ENCODE peak calls at places on chromosomes 11 and 22, in five cellular contexts. I is lower leg skin, F is fibroblast of the aortic adventitia, V is lower lobe of right lung, C is BE2C. J is an unnamed sample.
A peak's percentile ranks its signal among the peaks of the same experiment; 100 is the strongest.

GRCh38 chr11:123560001-123560400 is 94.4 kb downstream of the SCN3B start:
- DNase-seq in I (no peak), F (peak; percentile 83), V (no peak), C (peak; percentile 74), J (no peak)

GRCh38 chr22:49880281-49880680 is 26.6 kb downstream of the ZBED4 start:
- DNase-seq in I (no peak), F (no peak), V (no peak), C (no peak), J (no peak)

GRCh38 chr11:92383430-92383829 is 158.8 kb downstream of the FAT3 start:
- DNase-seq in I (no peak), F (peak; percentile 30), V (no peak), C (no peak), J (no peak)

GRCh38 chr11:46413755-46414465 is 22.3 kb upstream of the CHRM4 start:
- DNase-seq in I (no peak), F (no peak), V (no peak), C (no peak), J (no peak)

GRCh38 chr11:69465236-69466000 is 16.0 kb upstream of the LINC01488 start:
- DNase-seq in I (no peak), F (no peak), V (peak; percentile 38), C (peak; percentile 51), J (no peak)

GRCh38 chr11:94423467-94423866 is 22.2 kb upstream of the GPR83 start:
- DNase-seq in I (no peak), F (no peak), V (no peak), C (no peak), J (no peak)

GRCh38 chr11:119594639-119595249 is 134.3 kb downstream of the NECTIN1 start:
- DNase-seq in I (no peak), F (peak; percentile 90), V (no peak), C (no peak), J (no peak)

GRCh38 chr11:830295-831131 is 2.2 kb upstream of the CD151 start:
- DNase-seq in I (no peak), F (peak; percentile 40), V (peak; percentile 87), C (peak; percentile 81), J (peak; percentile 66)

GRCh38 chr11:81907996-81908395 is 825.7 kb downstream of the FAM181B start:
- DNase-seq in I (no peak), F (peak; percentile 4), V (no peak), C (no peak), J (no peak)

GRCh38 chr11:87804176-87804575 is 371.1 kb downstream of the RAB38 start:
- DNase-seq in I (no peak), F (no peak), V (no peak), C (no peak), J (no peak)

GRCh38 chr11:44592125-44592643 is 26.7 kb downstream of the CD82 start:
- DNase-seq in I (peak; percentile 91), F (peak; percentile 91), V (no peak), C (no peak), J (no peak)

GRCh38 chr11:35322321-35322979 is 96.9 kb downstream of the SLC1A2 start:
- DNase-seq in I (no peak), F (no peak), V (no peak), C (no peak), J (no peak)

GRCh38 chr11:87038235-87038960 is 664 bp downstream of the TMEM135 start:
- DNase-seq in I (no peak), F (no peak), V (no peak), C (no peak), J (no peak)

GRCh38 chr11:17954395-17955252 is 58.2 kb downstream of the SERGEF start:
- DNase-seq in I (no peak), F (peak; percentile 29), V (no peak), C (no peak), J (no peak)

GRCh38 chr22:27930246-27931060 is 11.4 kb upstream of the PITPNB start:
- DNase-seq in I (no peak), F (no peak), V (no peak), C (no peak), J (no peak)

DNA sequence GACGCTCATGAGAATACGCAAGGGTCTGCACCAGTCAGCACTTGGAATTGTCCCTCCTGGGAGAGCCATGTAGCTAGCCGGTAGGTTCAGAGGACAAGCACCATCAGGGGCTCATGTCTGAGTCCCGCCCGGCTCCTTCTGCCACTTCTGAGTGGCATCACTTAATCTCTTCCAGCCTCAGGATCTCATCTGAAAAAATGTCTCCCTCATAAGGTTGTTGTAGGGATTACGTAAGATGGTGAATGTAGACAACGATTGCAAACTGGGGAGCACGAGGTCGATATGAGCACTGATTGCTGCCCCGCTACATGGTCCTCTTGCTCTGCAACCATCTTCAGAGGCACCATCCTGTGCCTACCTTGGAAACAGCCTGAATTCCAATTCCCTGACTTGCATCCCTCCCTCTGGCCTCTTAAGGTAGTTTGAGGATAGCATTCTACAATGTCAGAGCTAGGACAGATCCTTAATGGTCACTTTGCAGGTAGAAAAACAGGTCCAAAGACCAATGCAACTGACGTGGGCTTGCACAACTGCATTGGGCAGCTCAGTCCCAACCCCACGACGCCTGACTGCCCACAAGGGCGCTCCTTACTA is 115.8 kb upstream of the TMEM45B start:
- DNase-seq in I (no peak), F (no peak), V (no peak), C (no peak), J (no peak)
- TF ChIP-seq CTCF in I (no peak), F (no peak), V (no peak), C (no peak), J (no peak)

GRCh38 chr11:65170058-65170534 is at the start of gene SPDYC:
- DNase-seq in I (no peak), F (no peak), V (no peak), C (no peak), J (no peak)
- TF ChIP-seq CTCF in I (no peak), F (no peak), V (no peak), C (no peak), J (no peak)

GRCh38 chr22:29031236-29031982 is 30.2 kb downstream of the C22orf31 start:
- DNase-seq in I (no peak), F (peak; percentile 90), V (peak; percentile 63), C (peak; percentile 69), J (no peak)
- TF ChIP-seq CTCF in I (no peak), F (peak; percentile 16), V (no peak), C (peak; percentile 30), J (peak; percentile 37)

GRCh38 chr11:40882301-40882700 is 577.2 kb downstream of the LRRC4C start:
- DNase-seq in I (no peak), F (no peak), V (no peak), C (no peak), J (no peak)

GRCh38 chr11:40879911-40880310 is 579.5 kb downstream of the LRRC4C start:
- DNase-seq in I (no peak), F (no peak), V (no peak), C (no peak), J (no peak)

GRCh38 chr11:40877981-40878380 is 581.5 kb downstream of the LRRC4C start:
- DNase-seq in I (no peak), F (no peak), V (no peak), C (no peak), J (no peak)

DNA sequence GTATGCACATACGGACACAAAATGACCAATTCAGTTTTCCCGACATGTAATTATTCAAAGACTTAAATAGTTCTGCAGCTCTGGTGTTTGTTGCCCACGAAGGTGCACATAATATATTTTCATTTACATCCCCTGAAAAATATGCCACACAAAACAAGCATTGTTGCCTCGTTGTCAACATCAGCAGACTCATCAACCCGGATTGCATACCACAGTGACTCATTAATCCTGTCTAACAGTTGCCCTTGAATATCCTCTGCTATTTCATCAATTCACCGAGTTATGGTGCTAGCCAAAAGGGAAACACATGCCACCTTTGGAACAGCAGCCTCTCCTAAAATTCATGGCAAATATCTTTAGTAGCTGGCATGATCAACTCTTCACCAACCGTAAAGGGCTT is 582.2 kb downstream of the LRRC4C start:
- DNase-seq in I (no peak), F (no peak), V (no peak), C (no peak), J (no peak)
- TF ChIP-seq CTCF in I (no peak), F (no peak), V (no peak), C (no peak), J (no peak)

GRCh38 chr11:2778630-2779498 is 79.1 kb upstream of the KCNQ1OT1 start:
- DNase-seq in I (peak; percentile 92), F (peak; percentile 79), V (peak; percentile 84), C (peak; percentile 77), J (peak; percentile 9)
- TF ChIP-seq CTCF in I (no peak), F (no peak), V (peak; percentile 39), C (no peak), J (no peak)

GRCh38 chr22:37148031-37148651 is 1.6 kb downstream of the IL2RB start:
- DNase-seq in I (no peak), F (no peak), V (no peak), C (no peak), J (no peak)
- TF ChIP-seq CTCF in I (no peak), F (no peak), V (no peak), C (no peak), J (no peak)

J was measured in progenitor cell of endocrine pancreas.